ENCODE peak calls at places on chromosomes 16 and 17, in six cellular contexts. M is neural progenitor cell; D is right atrium auricular region; X is CD8-positive, alpha-beta T cell; J is HFF-Myc; C is cardiac fibroblast. Q is an unnamed sample.

GRCh38 chr17:20191066-20191465 is 181.9 kb downstream of the SPECC1 start:
- DNase-seq in M (no peak), D (no peak), X (no peak), J (peak; percentile 89), C (peak; percentile 73), Q (peak; percentile 82)

GRCh38 chr16:49850558-49851467 is 5.1 kb downstream of the ZNF423 start:
- DNase-seq in M (no peak), D (no peak), X (no peak), J (no peak), C (no peak), Q (no peak)

GRCh38 chr16:88662222-88662842 is 559 bp downstream of the MVD start:
- DNase-seq in M (peak; percentile 49), D (no peak), X (no peak), J (no peak), C (no peak), Q (no peak)

GRCh38 chr16:8962393-8963009 is 1.2 kb downstream of the USP7 start:
- DNase-seq in M (peak; percentile 64), D (no peak), X (peak; percentile 29), J (no peak), C (no peak), Q (no peak)

GRCh38 chr17:40519089-40519775 is 17.8 kb upstream of the TNS4 start:
- DNase-seq in M (no peak), D (no peak), X (no peak), J (no peak), C (no peak), Q (no peak)

GRCh38 chr16:48384982-48385271 is 286 bp downstream of the SIAH1 start:
- DNase-seq in M (no peak), D (no peak), X (no peak), J (no peak), C (peak; percentile 69), Q (no peak)

GRCh38 chr16:89693931-89694783 is 7.3 kb downstream of the SPATA2L start:
- DNase-seq in M (no peak), D (no peak), X (no peak), J (no peak), C (no peak), Q (no peak)

GRCh38 chr16:3094289-3095027 is 4.6 kb downstream of the ZSCAN10 start:
- DNase-seq in M (peak; percentile 68), D (no peak), X (no peak), J (no peak), C (peak; percentile 62), Q (no peak)

GRCh38 chr17:44829558-44830358 is at the start of gene GJC1:
- DNase-seq in M (peak; percentile 85), D (no peak), X (no peak), J (no peak), C (peak; percentile 38), Q (no peak)

GRCh38 chr17:17739388-17740066 is 58.3 kb downstream of the RAI1 start:
- DNase-seq in M (peak; percentile 48), D (no peak), X (no peak), J (no peak), C (peak; percentile 57), Q (no peak)

GRCh38 chr17:10171581-10171981 is 26.8 kb downstream of the GAS7 start:
- DNase-seq in M (no peak), D (no peak), X (no peak), J (no peak), C (peak; percentile 71), Q (no peak)

GRCh38 chr16:65713409-65713808 is 591.5 kb upstream of the CDH11 start:
- DNase-seq in M (peak; percentile 36), D (no peak), X (no peak), J (no peak), C (no peak), Q (no peak)

GRCh38 chr16:67406628-67407027 is 9.6 kb downstream of the ZDHHC1 start:
- DNase-seq in M (no peak), D (no peak), X (no peak), J (peak; percentile 92), C (peak; percentile 64), Q (peak; percentile 55)

GRCh38 chr17:29111816-29112499 is 68.2 kb downstream of the MYO18A start:
- DNase-seq in M (peak; percentile 77), D (peak; percentile 80), X (peak; percentile 52), J (peak; percentile 54), C (peak; percentile 78), Q (no peak)

GRCh38 chr17:5665164-5665563 is 80.9 kb upstream of the NLRP1 start:
- DNase-seq in M (no peak), D (no peak), X (no peak), J (no peak), C (no peak), Q (no peak)

GRCh38 chr16:77502448-77502847 is 67.6 kb upstream of the ADAMTS18 start:
- DNase-seq in M (no peak), D (no peak), X (no peak), J (no peak), C (no peak), Q (no peak)

GRCh38 chr17:43574348-43574747 is 28.2 kb upstream of the ETV4 start:
- DNase-seq in M (no peak), D (no peak), X (no peak), J (no peak), C (no peak), Q (no peak)

GRCh38 chr16:67423634-67424575 is 7.0 kb upstream of the HSD11B2 start:
- DNase-seq in M (peak; percentile 33), D (no peak), X (no peak), J (no peak), C (no peak), Q (no peak)

GRCh38 chr17:82920150-82920549 is 80.3 kb upstream of the ZNF750 start:
- DNase-seq in M (no peak), D (no peak), X (no peak), J (no peak), C (no peak), Q (no peak)

GRCh38 chr17:80012751-80013741 is 22.6 kb downstream of the TBC1D16 start:
- DNase-seq in M (peak; percentile 38), D (no peak), X (no peak), J (no peak), C (no peak), Q (no peak)

GRCh38 chr17:31802502-31802901 is 56.5 kb downstream of the COPRS start:
- DNase-seq in M (no peak), D (no peak), X (no peak), J (no peak), C (peak; percentile 26), Q (no peak)

GRCh38 chr17:72333570-72333969 is 212.8 kb downstream of the SOX9 start:
- DNase-seq in M (no peak), D (no peak), X (no peak), J (no peak), C (no peak), Q (no peak)

GRCh38 chr17:56653877-56654276 is 60.4 kb downstream of the NOG start:
- DNase-seq in M (peak; percentile 82), D (no peak), X (peak; percentile 21), J (peak; percentile 45), C (peak; percentile 14), Q (no peak)

GRCh38 chr17:30334421-30334820 is 564 bp upstream of the TMIGD1 start:
- DNase-seq in M (no peak), D (no peak), X (no peak), J (no peak), C (no peak), Q (no peak)

GRCh38 chr16:89343501-89344291 is 126.2 kb downstream of the ZNF778 start:
- DNase-seq in M (no peak), D (no peak), X (no peak), J (no peak), C (no peak), Q (no peak)

GRCh38 chr17:13016881-13017622 is 775 bp downstream of the ELAC2 start:
- DNase-seq in M (no peak), D (no peak), X (no peak), J (no peak), C (no peak), Q (no peak)

GRCh38 chr17:53844476-53845107 is 21.9 kb downstream of the KIF2B start:
- DNase-seq in M (no peak), D (no peak), X (no peak), J (no peak), C (no peak), Q (no peak)

GRCh38 chr16:70250748-70251650 is 741 bp downstream of the EXOSC6 start:
- DNase-seq in M (peak; percentile 76), D (peak; percentile 58), X (no peak), J (no peak), C (peak; percentile 52), Q (no peak)

GRCh38 chr17:46106966-46107644 is 86.1 kb downstream of the KANSL1 start:
- DNase-seq in M (peak; percentile 21), D (no peak), X (no peak), J (no peak), C (no peak), Q (no peak)

GRCh38 chr17:37770631-37771518 is 26.0 kb upstream of the HNF1B start:
- DNase-seq in M (peak; percentile 73), D (no peak), X (no peak), J (no peak), C (peak; percentile 70), Q (no peak)

DNA sequence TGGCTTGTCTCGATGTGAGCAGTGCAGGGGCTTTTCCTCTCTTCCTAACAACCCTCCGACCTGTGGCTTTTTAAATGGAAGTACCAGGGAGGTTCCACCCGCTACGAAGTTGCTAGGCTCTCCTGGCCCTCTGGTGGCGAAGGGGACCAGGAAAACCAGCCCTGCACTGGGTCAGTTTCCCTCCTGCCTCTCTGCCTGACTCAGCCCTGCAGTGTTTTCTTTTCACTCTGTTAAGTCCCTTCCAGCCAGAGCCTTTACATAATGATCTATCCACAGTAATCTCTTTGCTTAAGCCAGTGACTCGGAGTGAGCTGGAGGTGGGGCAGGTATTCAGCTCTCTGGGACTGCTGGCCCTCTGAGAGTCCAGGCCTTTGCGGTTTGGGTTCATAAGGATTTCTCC is 331.3 kb upstream of the EEF2KMT start:
- DNase-seq in M (peak; percentile 82), D (no peak), X (no peak), J (no peak), C (no peak), Q (no peak)
- TF ChIP-seq CTCF in M (peak; percentile 64), D (no peak), X (no peak), J (no peak), C (no peak), Q (no peak)

GRCh38 chr17:77462101-77462500 is 321.3 kb downstream of the SEC14L1 start:
- DNase-seq in M (no peak), D (no peak), X (no peak), J (no peak), C (no peak), Q (no peak)
- H3K4me3 ChIP-seq in M (no peak overlapping the region), D (no peak overlapping the region), X (peak overlapping the region; percentile 13), J (no peak overlapping the region), C (no peak overlapping the region), Q (no peak overlapping the region)

GRCh38 chr17:50479522-50480141 is 972 bp downstream of the RSAD1 start:
- DNase-seq in M (peak; percentile 90), D (peak; percentile 84), X (peak; percentile 45), J (peak; percentile 53), C (peak; percentile 86), Q (no peak)
- TF ChIP-seq CTCF in M (peak; percentile 58), D (peak; percentile 54), X (peak; percentile 46), J (peak; percentile 26), C (peak; percentile 50), Q (peak; percentile 53)

GRCh38 chr16:694863-695354 is 4.7 kb upstream of the WDR24 start:
- DNase-seq in M (no peak), D (no peak), X (no peak), J (no peak), C (no peak), Q (no peak)
- H3K4me3 ChIP-seq in M (peak overlapping the region; percentile 44), D (no peak overlapping the region), X (peak overlapping the region; percentile 58), J (no peak overlapping the region), C (no peak overlapping the region), Q (no peak overlapping the region)

Q was measured in AG09309.